ENCODE peak calls at places on chromosomes 11 and 22, in six cellular contexts. L is RCC 7860, F is HuH-7, J is non-pigmented ciliary epithelial cell, N is iPS-NIHi11, P is foreskin melanocyte. T is an unnamed sample.

GRCh38 chr11:77619576-77620198 is 17.9 kb downstream of the CLNS1A start:
- DNase-seq in J (no peak), P (no peak), F (no peak), N (peak), L (peak), T (no peak)

GRCh38 chr22:40177738-40178416 is at the start of gene TNRC6B:
- DNase-seq in L (peak), J (peak), P (peak), N (peak), F (peak), T (peak)

GRCh38 chr11:32279672-32280071 is 155.7 kb downstream of the WT1 start:
- DNase-seq in F (no peak), P (peak), J (no peak), L (no peak), N (no peak), T (no peak)

GRCh38 chr11:15627560-15627959 is 512.8 kb downstream of the INSC start:
- DNase-seq in J (peak), N (no peak), F (no peak), P (no peak), L (no peak), T (peak)

GRCh38 chr11:23364076-23364475 is 503.8 kb upstream of the CCDC179 start:
- DNase-seq in P (no peak), L (no peak), J (no peak), F (no peak), N (no peak), T (peak)

GRCh38 chr22:44550666-44551491 is 52.8 kb upstream of the RTL6 start:
- DNase-seq in N (no peak), F (no peak), L (peak), P (peak), J (peak), T (peak)

GRCh38 chr11:3014314-3014938 is 22.3 kb upstream of the NAP1L4 start:
- DNase-seq in L (no peak), J (no peak), F (no peak), P (no peak), N (no peak), T (no peak)

GRCh38 chr22:30866811-30867271 is 101.7 kb downstream of the MORC2 start:
- DNase-seq in L (no peak), J (no peak), N (peak), F (peak), P (no peak), T (no peak)

GRCh38 chr11:66274219-66274618 is 3.8 kb upstream of the CNIH2 start:
- DNase-seq in F (no peak), P (no peak), J (no peak), L (no peak), N (no peak), T (no peak)